ENCODE peak calls at places on chromosomes 5 and 9, in four cellular contexts. One of them, this sample, is unnamed.

GRCh38 chr5:1054018-1054798 is 45.6 kb downstream of the NKD2 start:
- DNase-seq in fibroblast of lung: no peak
- DNase-seq in PC-3: no peak
- DNase-seq in HCT116: no peak
- DNase-seq in this sample: no peak

GRCh38 chr9:134225186-134225585 is 60.8 kb upstream of the RNU6ATAC start:
- DNase-seq in HCT116: no peak
- DNase-seq in PC-3: no peak
- DNase-seq in fibroblast of lung: no peak
- DNase-seq in this sample: no peak

GRCh38 chr9:2489838-2490314 is 131.7 kb upstream of the VLDLR start:
- DNase-seq in HCT116: no peak
- DNase-seq in PC-3: no peak
- DNase-seq in fibroblast of lung: peak
- DNase-seq in this sample: no peak

GRCh38 chr5:160525471-160526261 is 104.0 kb downstream of the PTTG1 start:
- DNase-seq in fibroblast of lung: no peak
- DNase-seq in PC-3: no peak
- DNase-seq in HCT116: no peak
- DNase-seq in this sample: no peak

GRCh38 chr5:145587308-145588071 is 247.7 kb downstream of the PRELID2 start:
- DNase-seq in PC-3: peak
- DNase-seq in fibroblast of lung: peak
- DNase-seq in HCT116: peak
- DNase-seq in this sample: no peak

GRCh38 chr5:122816726-122817125 is 28.7 kb upstream of the SNX24 start:
- DNase-seq in HCT116: no peak
- DNase-seq in PC-3: no peak
- DNase-seq in fibroblast of lung: no peak
- DNase-seq in this sample: no peak

GRCh38 chr5:166535641-166536040 is 1755.8 kb upstream of the WWC1 start:
- DNase-seq in fibroblast of lung: no peak
- DNase-seq in HCT116: no peak
- DNase-seq in PC-3: no peak
- DNase-seq in this sample: no peak

GRCh38 chr9:83962165-83962564 is 17.9 kb downstream of the HNRNPK start:
- DNase-seq in fibroblast of lung: no peak
- DNase-seq in PC-3: peak
- DNase-seq in HCT116: no peak
- DNase-seq in this sample: no peak

GRCh38 chr9:34989946-34990635 is 546 bp downstream of the DNAJB5 start:
- DNase-seq in HCT116: no peak
- DNase-seq in fibroblast of lung: peak
- DNase-seq in PC-3: peak
- DNase-seq in this sample: no peak

GRCh38 chr9:15373201-15373530 is 49.5 kb upstream of the SNAPC3 start:
- DNase-seq in PC-3: no peak
- DNase-seq in fibroblast of lung: peak
- DNase-seq in HCT116: no peak
- DNase-seq in this sample: no peak

GRCh38 chr5:89289604-89290003 is 406.6 kb upstream of the MEF2C start:
- DNase-seq in PC-3: no peak
- DNase-seq in HCT116: no peak
- DNase-seq in fibroblast of lung: no peak
- DNase-seq in this sample: no peak

GRCh38 chr9:114078781-114079156 is 669 bp upstream of the AMBP start:
- DNase-seq in fibroblast of lung: no peak
- DNase-seq in HCT116: no peak
- DNase-seq in PC-3: no peak
- DNase-seq in this sample: no peak

GRCh38 chr9:35001285-35001677 is 11.7 kb downstream of the DNAJB5 start:
- DNase-seq in HCT116: no peak
- DNase-seq in PC-3: no peak
- DNase-seq in fibroblast of lung: no peak
- DNase-seq in this sample: no peak

GRCh38 chr9:35756743-35757526 is 2.9 kb upstream of the MSMP start:
- DNase-seq in fibroblast of lung: no peak
- DNase-seq in PC-3: peak
- DNase-seq in HCT116: peak
- DNase-seq in this sample: no peak

GRCh38 chr5:28397502-28397941 is 1359.1 kb upstream of the CDH9 start:
- DNase-seq in fibroblast of lung: no peak
- DNase-seq in HCT116: no peak
- DNase-seq in PC-3: no peak
- DNase-seq in this sample: no peak

GRCh38 chr5:140574165-140574564 is 9.5 kb downstream of the SLC35A4 start:
- DNase-seq in HCT116: no peak
- DNase-seq in fibroblast of lung: no peak
- DNase-seq in PC-3: no peak
- DNase-seq in this sample: no peak

GRCh38 chr5:139708877-139709586 is 60.9 kb downstream of the CXXC5 start:
- DNase-seq in PC-3: no peak
- DNase-seq in HCT116: no peak
- DNase-seq in fibroblast of lung: peak
- DNase-seq in this sample: no peak

GRCh38 chr5:7668627-7669026 is 182.3 kb downstream of the CFAP90 start:
- DNase-seq in fibroblast of lung: no peak
- DNase-seq in HCT116: no peak
- DNase-seq in PC-3: no peak
- DNase-seq in this sample: no peak

GRCh38 chr9:124853605-124854143 is 414 bp downstream of the WDR38 start:
- DNase-seq in fibroblast of lung: no peak
- DNase-seq in HCT116: no peak
- DNase-seq in PC-3: no peak
- DNase-seq in this sample: no peak
- H3K9ac ChIP-seq in fibroblast of lung: no peak
- H3K9ac ChIP-seq in HCT116: peak
- H3K9ac ChIP-seq in PC-3: peak
- H3K9ac ChIP-seq in this sample: peak

DNA sequence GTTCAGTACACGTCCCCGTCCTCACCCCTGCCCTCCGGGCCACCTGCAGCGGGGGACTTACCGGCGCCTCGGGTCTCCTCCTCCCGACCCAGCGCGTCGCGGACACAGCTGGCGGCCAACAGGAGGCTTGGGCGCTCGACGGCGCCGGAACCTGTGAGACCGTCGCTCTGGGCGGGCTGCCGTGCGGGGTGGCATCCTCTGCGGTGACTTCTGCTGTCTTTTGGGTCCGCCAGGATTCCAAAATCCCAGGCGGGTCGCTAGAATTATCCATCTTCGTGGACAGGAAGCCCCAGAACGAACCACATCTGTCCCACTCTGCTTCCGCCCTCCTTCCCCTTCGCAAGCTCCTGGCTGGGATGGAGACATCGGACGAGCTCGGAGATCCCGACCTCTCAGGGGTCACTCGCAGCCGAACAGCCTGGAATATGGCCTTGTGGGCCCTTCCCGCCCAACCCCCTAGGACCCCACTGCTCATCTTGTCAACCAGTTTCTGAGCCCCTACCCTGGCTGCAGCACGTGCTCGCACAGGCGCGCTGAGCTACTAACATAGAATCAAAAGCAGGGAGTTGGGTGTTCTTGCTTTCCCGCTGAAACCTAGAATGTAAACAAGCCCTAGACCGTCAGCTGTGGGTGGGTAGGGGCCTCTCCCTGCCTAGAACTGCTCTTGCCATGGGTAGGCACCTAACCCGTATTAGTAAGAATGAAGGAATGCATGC is 947 bp upstream of the MARCHF3 start:
- DNase-seq in fibroblast of lung: no peak
- DNase-seq in PC-3: no peak
- DNase-seq in HCT116: no peak
- DNase-seq in this sample: no peak
- TF ChIP-seq EZH2 in fibroblast of lung: no peak
- TF ChIP-seq EZH2 in PC-3: no peak
- TF ChIP-seq EZH2 in HCT116: no peak
- TF ChIP-seq EZH2 in this sample: no peak

GRCh38 chr9:99866398-99866797 is 40.1 kb upstream of the STX17 start:
- DNase-seq in fibroblast of lung: no peak
- DNase-seq in HCT116: no peak
- DNase-seq in PC-3: no peak
- DNase-seq in this sample: no peak

GRCh38 chr9:99870126-99870525 is 36.3 kb upstream of the STX17 start:
- DNase-seq in HCT116: no peak
- DNase-seq in PC-3: no peak
- DNase-seq in fibroblast of lung: no peak
- DNase-seq in this sample: no peak

GRCh38 chr9:99868845-99869244 is 37.6 kb upstream of the STX17 start:
- DNase-seq in HCT116: no peak
- DNase-seq in PC-3: no peak
- DNase-seq in fibroblast of lung: no peak
- DNase-seq in this sample: no peak

GRCh38 chr9:99867968-99868367 is 38.5 kb upstream of the STX17 start:
- DNase-seq in HCT116: no peak
- DNase-seq in PC-3: no peak
- DNase-seq in fibroblast of lung: no peak
- DNase-seq in this sample: no peak

DNA sequence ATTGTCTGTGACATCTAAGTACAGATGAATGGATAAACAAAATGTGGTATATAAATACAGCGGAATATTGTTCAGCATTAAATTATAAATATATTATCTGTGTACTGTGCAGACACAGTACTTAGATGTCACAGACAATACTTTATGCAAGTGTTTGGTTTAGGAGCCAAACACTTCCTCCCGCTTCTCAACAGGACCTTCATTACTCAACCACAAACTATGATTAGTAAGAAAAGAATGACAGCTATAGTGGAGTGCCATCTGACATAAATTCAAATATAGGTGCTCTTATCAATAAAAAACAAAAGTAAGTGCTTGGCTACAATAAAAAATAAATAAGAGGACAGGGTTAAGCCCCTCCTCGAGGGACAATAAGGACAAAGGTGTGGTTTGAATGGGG is 38.9 kb upstream of the STX17 start:
- DNase-seq in HCT116: no peak
- DNase-seq in PC-3: peak
- DNase-seq in fibroblast of lung: no peak
- DNase-seq in this sample: no peak
- H3K4me2 ChIP-seq in HCT116: no peak
- H3K4me2 ChIP-seq in PC-3: peak
- H3K4me2 ChIP-seq in fibroblast of lung: no peak
- H3K4me2 ChIP-seq in this sample: no peak

GRCh38 chr9:91334053-91334452 is 27.7 kb downstream of the AUH start:
- DNase-seq in PC-3: no peak
- DNase-seq in fibroblast of lung: no peak
- DNase-seq in HCT116: no peak
- DNase-seq in this sample: no peak
- H3K9ac ChIP-seq in PC-3: no peak
- H3K9ac ChIP-seq in fibroblast of lung: no peak
- H3K9ac ChIP-seq in HCT116: no peak
- H3K9ac ChIP-seq in this sample: no peak

GRCh38 chr9:137878146-137878941 is 762 bp downstream of the CACNA1B start:
- DNase-seq in PC-3: no peak
- DNase-seq in HCT116: no peak
- DNase-seq in fibroblast of lung: peak
- DNase-seq in this sample: no peak
- TF ChIP-seq EZH2 in PC-3: no peak
- TF ChIP-seq EZH2 in HCT116: no peak
- TF ChIP-seq EZH2 in fibroblast of lung: peak
- TF ChIP-seq EZH2 in this sample: peak

DNA sequence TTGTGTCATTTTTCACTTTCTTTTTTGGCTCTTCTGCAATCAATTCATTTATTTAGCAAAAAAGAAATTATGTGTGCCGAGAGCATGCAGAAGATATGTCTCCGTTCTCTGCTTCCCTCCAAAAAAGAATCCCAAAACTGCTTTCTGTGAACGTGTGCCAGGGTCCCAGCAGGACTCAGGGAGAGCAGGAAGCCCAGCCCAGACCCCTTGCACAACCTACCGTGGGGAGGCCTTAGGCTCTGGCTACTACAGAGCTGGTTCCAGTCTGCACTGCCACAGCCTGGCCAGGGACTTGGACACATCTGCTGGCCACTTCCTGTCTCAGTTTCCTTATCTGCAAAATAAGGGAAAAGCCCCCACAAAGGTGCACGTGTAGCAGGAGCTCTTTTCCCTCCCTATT is 2.4 kb downstream of the FGFR4 start:
- DNase-seq in PC-3: no peak
- DNase-seq in fibroblast of lung: peak
- DNase-seq in HCT116: no peak
- DNase-seq in this sample: no peak
- H3K4me2 ChIP-seq in PC-3: no peak
- H3K4me2 ChIP-seq in fibroblast of lung: peak
- H3K4me2 ChIP-seq in HCT116: no peak
- H3K4me2 ChIP-seq in this sample: no peak

GRCh38 chr5:126354857-126355731 is 68.1 kb upstream of the GRAMD2B start:
- DNase-seq in fibroblast of lung: no peak
- DNase-seq in PC-3: peak
- DNase-seq in HCT116: no peak
- DNase-seq in this sample: no peak
- H3K9ac ChIP-seq in fibroblast of lung: no peak
- H3K9ac ChIP-seq in PC-3: peak
- H3K9ac ChIP-seq in HCT116: peak
- H3K9ac ChIP-seq in this sample: no peak

This sample was measured in keratinocyte.